ENCODE peak calls at places on chromosomes 13 and 19, in seven cellular contexts. T is C1 segment of cervical spinal cord, E is MCF 10A, J is hippocampal formation, K is progenitor cell of endocrine pancreas, I is NCI-H226, A is sigmoid colon. U is an unnamed sample.

GRCh38 chr19:16078759-16079707 is 2.7 kb downstream of the TPM4 start:
- DNase-seq in T (peak), E (peak), J (peak), K (no peak), I (peak), A (peak), U (peak)

GRCh38 chr19:41320185-41320518 is 10.2 kb downstream of the CCDC97 start:
- DNase-seq in T (no peak), E (no peak), J (no peak), K (no peak), I (no peak), A (no peak), U (no peak)

GRCh38 chr13:99968521-99969367 is 2.8 kb downstream of the ZIC5 start:
- DNase-seq in T (no peak), E (no peak), J (no peak), K (no peak), I (no peak), A (peak), U (no peak)

GRCh38 chr19:39144487-39145071 is 19.0 kb downstream of the PAK4 start:
- DNase-seq in T (no peak), E (no peak), J (no peak), K (no peak), I (no peak), A (no peak), U (no peak)

GRCh38 chr19:42143341-42144234 is 11.3 kb upstream of the POU2F2 start:
- DNase-seq in T (no peak), E (peak), J (no peak), K (peak), I (peak), A (no peak), U (no peak)

GRCh38 chr13:106033634-106034033 is 501.8 kb downstream of the EFNB2 start:
- DNase-seq in T (no peak), E (peak), J (no peak), K (no peak), I (no peak), A (no peak), U (no peak)

GRCh38 chr19:33471111-33471996 is 50.2 kb downstream of the PEPD start:
- DNase-seq in T (no peak), E (no peak), J (no peak), K (no peak), I (no peak), A (no peak), U (peak)

GRCh38 chr19:15265849-15266248 is 33.6 kb upstream of the EPHX3 start:
- DNase-seq in T (peak), E (peak), J (peak), K (no peak), I (peak), A (peak), U (peak)